ENCODE peak calls at places on chromosomes 2 and 18, in eight cellular contexts. One of them, this sample, is unnamed.

GRCh38 chr18:61742555-61743429 is 150.0 kb downstream of the RNF152 start:
- DNase-seq in stimulated activated effector memory CD8-positive, alpha-beta T cell treated with anti-CD3 and anti-CD28 coated beads, Interleukin-12 subunit alpha, Interleukin-12 subunit beta, amount 100 ng/mL, for 72 hours: no peak
- DNase-seq in activated T-cell treated with anti-CD3 and anti-CD28 coated beads, Interleukin-2, amount 50 U/mL, for 1 hour: no peak
- DNase-seq in hypothalamus: no peak
- DNase-seq in amygdala: no peak
- DNase-seq in stromal cell of bone marrow: no peak
- DNase-seq in astrocyte of the spinal cord: no peak
- DNase-seq in adrenal gland: peak
- DNase-seq in this sample: no peak

GRCh38 chr2:41241325-41242000 is 789.6 kb upstream of the SLC8A1 start:
- DNase-seq in amygdala: no peak
- DNase-seq in adrenal gland: no peak
- DNase-seq in astrocyte of the spinal cord: no peak
- DNase-seq in hypothalamus: no peak
- DNase-seq in activated T-cell treated with anti-CD3 and anti-CD28 coated beads, Interleukin-2, amount 50 U/mL, for 1 hour: no peak
- DNase-seq in stromal cell of bone marrow: no peak
- DNase-seq in stimulated activated effector memory CD8-positive, alpha-beta T cell treated with anti-CD3 and anti-CD28 coated beads, Interleukin-12 subunit alpha, Interleukin-12 subunit beta, amount 100 ng/mL, for 72 hours: no peak
- DNase-seq in this sample: no peak

GRCh38 chr18:31129398-31130115 is 27.3 kb upstream of the DSC2 start:
- DNase-seq in hypothalamus: no peak
- DNase-seq in activated T-cell treated with anti-CD3 and anti-CD28 coated beads, Interleukin-2, amount 50 U/mL, for 1 hour: no peak
- DNase-seq in amygdala: no peak
- DNase-seq in stromal cell of bone marrow: no peak
- DNase-seq in adrenal gland: no peak
- DNase-seq in stimulated activated effector memory CD8-positive, alpha-beta T cell treated with anti-CD3 and anti-CD28 coated beads, Interleukin-12 subunit alpha, Interleukin-12 subunit beta, amount 100 ng/mL, for 72 hours: no peak
- DNase-seq in astrocyte of the spinal cord: no peak
- DNase-seq in this sample: no peak

GRCh38 chr18:8706545-8706980 is 1.2 kb downstream of the MTCL1 start:
- DNase-seq in hypothalamus: no peak
- DNase-seq in activated T-cell treated with anti-CD3 and anti-CD28 coated beads, Interleukin-2, amount 50 U/mL, for 1 hour: peak
- DNase-seq in astrocyte of the spinal cord: peak
- DNase-seq in stimulated activated effector memory CD8-positive, alpha-beta T cell treated with anti-CD3 and anti-CD28 coated beads, Interleukin-12 subunit alpha, Interleukin-12 subunit beta, amount 100 ng/mL, for 72 hours: no peak
- DNase-seq in adrenal gland: no peak
- DNase-seq in stromal cell of bone marrow: no peak
- DNase-seq in amygdala: no peak
- DNase-seq in this sample: no peak

GRCh38 chr2:75647771-75648170 is 1.2 kb downstream of the MRPL19 start:
- DNase-seq in hypothalamus: no peak
- DNase-seq in stimulated activated effector memory CD8-positive, alpha-beta T cell treated with anti-CD3 and anti-CD28 coated beads, Interleukin-12 subunit alpha, Interleukin-12 subunit beta, amount 100 ng/mL, for 72 hours: no peak
- DNase-seq in stromal cell of bone marrow: no peak
- DNase-seq in adrenal gland: no peak
- DNase-seq in activated T-cell treated with anti-CD3 and anti-CD28 coated beads, Interleukin-2, amount 50 U/mL, for 1 hour: no peak
- DNase-seq in astrocyte of the spinal cord: no peak
- DNase-seq in amygdala: no peak
- DNase-seq in this sample: no peak

GRCh38 chr2:240628507-240629418 is 3.5 kb downstream of the GPR35 start:
- DNase-seq in stromal cell of bone marrow: no peak
- DNase-seq in amygdala: no peak
- DNase-seq in astrocyte of the spinal cord: no peak
- DNase-seq in adrenal gland: no peak
- DNase-seq in activated T-cell treated with anti-CD3 and anti-CD28 coated beads, Interleukin-2, amount 50 U/mL, for 1 hour: peak
- DNase-seq in stimulated activated effector memory CD8-positive, alpha-beta T cell treated with anti-CD3 and anti-CD28 coated beads, Interleukin-12 subunit alpha, Interleukin-12 subunit beta, amount 100 ng/mL, for 72 hours: no peak
- DNase-seq in hypothalamus: no peak
- DNase-seq in this sample: no peak

GRCh38 chr2:131009713-131010475 is 83.4 kb downstream of the FAM168B start:
- DNase-seq in stromal cell of bone marrow: no peak
- DNase-seq in amygdala: no peak
- DNase-seq in stimulated activated effector memory CD8-positive, alpha-beta T cell treated with anti-CD3 and anti-CD28 coated beads, Interleukin-12 subunit alpha, Interleukin-12 subunit beta, amount 100 ng/mL, for 72 hours: no peak
- DNase-seq in hypothalamus: no peak
- DNase-seq in astrocyte of the spinal cord: no peak
- DNase-seq in adrenal gland: no peak
- DNase-seq in activated T-cell treated with anti-CD3 and anti-CD28 coated beads, Interleukin-2, amount 50 U/mL, for 1 hour: no peak
- DNase-seq in this sample: no peak

GRCh38 chr2:62597323-62597722 is 91.3 kb upstream of the TMEM17 start:
- DNase-seq in activated T-cell treated with anti-CD3 and anti-CD28 coated beads, Interleukin-2, amount 50 U/mL, for 1 hour: no peak
- DNase-seq in hypothalamus: no peak
- DNase-seq in amygdala: no peak
- DNase-seq in astrocyte of the spinal cord: peak
- DNase-seq in stimulated activated effector memory CD8-positive, alpha-beta T cell treated with anti-CD3 and anti-CD28 coated beads, Interleukin-12 subunit alpha, Interleukin-12 subunit beta, amount 100 ng/mL, for 72 hours: no peak
- DNase-seq in stromal cell of bone marrow: no peak
- DNase-seq in adrenal gland: no peak
- DNase-seq in this sample: peak

GRCh38 chr2:134177351-134177931 is 76.4 kb upstream of the MGAT5 start:
- DNase-seq in amygdala: no peak
- DNase-seq in activated T-cell treated with anti-CD3 and anti-CD28 coated beads, Interleukin-2, amount 50 U/mL, for 1 hour: no peak
- DNase-seq in stromal cell of bone marrow: no peak
- DNase-seq in adrenal gland: peak
- DNase-seq in stimulated activated effector memory CD8-positive, alpha-beta T cell treated with anti-CD3 and anti-CD28 coated beads, Interleukin-12 subunit alpha, Interleukin-12 subunit beta, amount 100 ng/mL, for 72 hours: no peak
- DNase-seq in astrocyte of the spinal cord: peak
- DNase-seq in hypothalamus: no peak
- DNase-seq in this sample: no peak

GRCh38 chr2:219041252-219041651 is at the start of gene CFAP65:
- DNase-seq in adrenal gland: peak
- DNase-seq in hypothalamus: no peak
- DNase-seq in stromal cell of bone marrow: peak
- DNase-seq in astrocyte of the spinal cord: peak
- DNase-seq in activated T-cell treated with anti-CD3 and anti-CD28 coated beads, Interleukin-2, amount 50 U/mL, for 1 hour: no peak
- DNase-seq in stimulated activated effector memory CD8-positive, alpha-beta T cell treated with anti-CD3 and anti-CD28 coated beads, Interleukin-12 subunit alpha, Interleukin-12 subunit beta, amount 100 ng/mL, for 72 hours: no peak
- DNase-seq in amygdala: peak
- DNase-seq in this sample: peak

GRCh38 chr2:10709290-10709939 is 12.0 kb upstream of the ATP6V1C2 start:
- DNase-seq in activated T-cell treated with anti-CD3 and anti-CD28 coated beads, Interleukin-2, amount 50 U/mL, for 1 hour: no peak
- DNase-seq in stimulated activated effector memory CD8-positive, alpha-beta T cell treated with anti-CD3 and anti-CD28 coated beads, Interleukin-12 subunit alpha, Interleukin-12 subunit beta, amount 100 ng/mL, for 72 hours: no peak
- DNase-seq in amygdala: no peak
- DNase-seq in stromal cell of bone marrow: no peak
- DNase-seq in hypothalamus: no peak
- DNase-seq in astrocyte of the spinal cord: no peak
- DNase-seq in adrenal gland: no peak
- DNase-seq in this sample: no peak

GRCh38 chr2:239263937-239264837 is 136.6 kb downstream of the HDAC4 start:
- DNase-seq in adrenal gland: peak
- DNase-seq in amygdala: no peak
- DNase-seq in astrocyte of the spinal cord: peak
- DNase-seq in stimulated activated effector memory CD8-positive, alpha-beta T cell treated with anti-CD3 and anti-CD28 coated beads, Interleukin-12 subunit alpha, Interleukin-12 subunit beta, amount 100 ng/mL, for 72 hours: peak
- DNase-seq in activated T-cell treated with anti-CD3 and anti-CD28 coated beads, Interleukin-2, amount 50 U/mL, for 1 hour: peak
- DNase-seq in stromal cell of bone marrow: no peak
- DNase-seq in hypothalamus: no peak
- DNase-seq in this sample: no peak

GRCh38 chr2:209426432-209426831 is 2.6 kb downstream of the MAP2 start:
- DNase-seq in hypothalamus: no peak
- DNase-seq in stromal cell of bone marrow: no peak
- DNase-seq in amygdala: no peak
- DNase-seq in adrenal gland: no peak
- DNase-seq in stimulated activated effector memory CD8-positive, alpha-beta T cell treated with anti-CD3 and anti-CD28 coated beads, Interleukin-12 subunit alpha, Interleukin-12 subunit beta, amount 100 ng/mL, for 72 hours: no peak
- DNase-seq in activated T-cell treated with anti-CD3 and anti-CD28 coated beads, Interleukin-2, amount 50 U/mL, for 1 hour: no peak
- DNase-seq in astrocyte of the spinal cord: peak
- DNase-seq in this sample: no peak

GRCh38 chr2:227608469-227609338 is 5.9 kb downstream of the SCYGR3 start:
- DNase-seq in stromal cell of bone marrow: no peak
- DNase-seq in amygdala: no peak
- DNase-seq in adrenal gland: no peak
- DNase-seq in stimulated activated effector memory CD8-positive, alpha-beta T cell treated with anti-CD3 and anti-CD28 coated beads, Interleukin-12 subunit alpha, Interleukin-12 subunit beta, amount 100 ng/mL, for 72 hours: no peak
- DNase-seq in hypothalamus: no peak
- DNase-seq in astrocyte of the spinal cord: no peak
- DNase-seq in activated T-cell treated with anti-CD3 and anti-CD28 coated beads, Interleukin-2, amount 50 U/mL, for 1 hour: peak
- DNase-seq in this sample: no peak

GRCh38 chr18:53950545-53950944 is 273.9 kb downstream of the MBD2 start:
- DNase-seq in stimulated activated effector memory CD8-positive, alpha-beta T cell treated with anti-CD3 and anti-CD28 coated beads, Interleukin-12 subunit alpha, Interleukin-12 subunit beta, amount 100 ng/mL, for 72 hours: no peak
- DNase-seq in stromal cell of bone marrow: no peak
- DNase-seq in amygdala: no peak
- DNase-seq in activated T-cell treated with anti-CD3 and anti-CD28 coated beads, Interleukin-2, amount 50 U/mL, for 1 hour: no peak
- DNase-seq in astrocyte of the spinal cord: no peak
- DNase-seq in adrenal gland: no peak
- DNase-seq in hypothalamus: no peak
- DNase-seq in this sample: no peak

GRCh38 chr2:108418416-108418815 is 30.6 kb upstream of the GCC2 start:
- DNase-seq in stromal cell of bone marrow: no peak
- DNase-seq in activated T-cell treated with anti-CD3 and anti-CD28 coated beads, Interleukin-2, amount 50 U/mL, for 1 hour: no peak
- DNase-seq in amygdala: no peak
- DNase-seq in adrenal gland: no peak
- DNase-seq in stimulated activated effector memory CD8-positive, alpha-beta T cell treated with anti-CD3 and anti-CD28 coated beads, Interleukin-12 subunit alpha, Interleukin-12 subunit beta, amount 100 ng/mL, for 72 hours: no peak
- DNase-seq in astrocyte of the spinal cord: no peak
- DNase-seq in hypothalamus: no peak
- DNase-seq in this sample: no peak

GRCh38 chr2:128363991-128364390 is 45.3 kb upstream of the HS6ST1 start:
- DNase-seq in activated T-cell treated with anti-CD3 and anti-CD28 coated beads, Interleukin-2, amount 50 U/mL, for 1 hour: no peak
- DNase-seq in stromal cell of bone marrow: no peak
- DNase-seq in stimulated activated effector memory CD8-positive, alpha-beta T cell treated with anti-CD3 and anti-CD28 coated beads, Interleukin-12 subunit alpha, Interleukin-12 subunit beta, amount 100 ng/mL, for 72 hours: no peak
- DNase-seq in amygdala: no peak
- DNase-seq in astrocyte of the spinal cord: no peak
- DNase-seq in adrenal gland: no peak
- DNase-seq in hypothalamus: no peak
- DNase-seq in this sample: no peak

GRCh38 chr2:46135936-46136335 is 161.3 kb upstream of the EPAS1 start:
- DNase-seq in amygdala: no peak
- DNase-seq in stromal cell of bone marrow: no peak
- DNase-seq in adrenal gland: peak
- DNase-seq in hypothalamus: no peak
- DNase-seq in astrocyte of the spinal cord: peak
- DNase-seq in activated T-cell treated with anti-CD3 and anti-CD28 coated beads, Interleukin-2, amount 50 U/mL, for 1 hour: no peak
- DNase-seq in stimulated activated effector memory CD8-positive, alpha-beta T cell treated with anti-CD3 and anti-CD28 coated beads, Interleukin-12 subunit alpha, Interleukin-12 subunit beta, amount 100 ng/mL, for 72 hours: no peak
- DNase-seq in this sample: no peak

GRCh38 chr2:48589170-48589767 is 28.4 kb upstream of the GTF2A1L start:
- DNase-seq in adrenal gland: peak
- DNase-seq in amygdala: no peak
- DNase-seq in stimulated activated effector memory CD8-positive, alpha-beta T cell treated with anti-CD3 and anti-CD28 coated beads, Interleukin-12 subunit alpha, Interleukin-12 subunit beta, amount 100 ng/mL, for 72 hours: no peak
- DNase-seq in hypothalamus: no peak
- DNase-seq in astrocyte of the spinal cord: peak
- DNase-seq in stromal cell of bone marrow: peak
- DNase-seq in activated T-cell treated with anti-CD3 and anti-CD28 coated beads, Interleukin-2, amount 50 U/mL, for 1 hour: no peak
- DNase-seq in this sample: no peak

GRCh38 chr2:135245055-135245454 is 193.0 kb downstream of the RAB3GAP1 start:
- DNase-seq in stimulated activated effector memory CD8-positive, alpha-beta T cell treated with anti-CD3 and anti-CD28 coated beads, Interleukin-12 subunit alpha, Interleukin-12 subunit beta, amount 100 ng/mL, for 72 hours: no peak
- DNase-seq in astrocyte of the spinal cord: peak
- DNase-seq in amygdala: no peak
- DNase-seq in stromal cell of bone marrow: no peak
- DNase-seq in adrenal gland: no peak
- DNase-seq in hypothalamus: no peak
- DNase-seq in activated T-cell treated with anti-CD3 and anti-CD28 coated beads, Interleukin-2, amount 50 U/mL, for 1 hour: no peak
- DNase-seq in this sample: peak

GRCh38 chr2:218405365-218406208 is 5.9 kb downstream of the CTDSP1 start:
- DNase-seq in hypothalamus: no peak
- DNase-seq in amygdala: no peak
- DNase-seq in astrocyte of the spinal cord: no peak
- DNase-seq in stimulated activated effector memory CD8-positive, alpha-beta T cell treated with anti-CD3 and anti-CD28 coated beads, Interleukin-12 subunit alpha, Interleukin-12 subunit beta, amount 100 ng/mL, for 72 hours: peak
- DNase-seq in adrenal gland: peak
- DNase-seq in stromal cell of bone marrow: no peak
- DNase-seq in activated T-cell treated with anti-CD3 and anti-CD28 coated beads, Interleukin-2, amount 50 U/mL, for 1 hour: peak
- DNase-seq in this sample: no peak

GRCh38 chr18:7684966-7685365 is 117.8 kb downstream of the PTPRM start:
- DNase-seq in astrocyte of the spinal cord: no peak
- DNase-seq in adrenal gland: no peak
- DNase-seq in activated T-cell treated with anti-CD3 and anti-CD28 coated beads, Interleukin-2, amount 50 U/mL, for 1 hour: no peak
- DNase-seq in amygdala: no peak
- DNase-seq in stromal cell of bone marrow: no peak
- DNase-seq in stimulated activated effector memory CD8-positive, alpha-beta T cell treated with anti-CD3 and anti-CD28 coated beads, Interleukin-12 subunit alpha, Interleukin-12 subunit beta, amount 100 ng/mL, for 72 hours: no peak
- DNase-seq in hypothalamus: no peak
- DNase-seq in this sample: no peak

GRCh38 chr2:205405194-205405593 is 277.1 kb upstream of the NRP2 start:
- DNase-seq in activated T-cell treated with anti-CD3 and anti-CD28 coated beads, Interleukin-2, amount 50 U/mL, for 1 hour: no peak
- DNase-seq in stimulated activated effector memory CD8-positive, alpha-beta T cell treated with anti-CD3 and anti-CD28 coated beads, Interleukin-12 subunit alpha, Interleukin-12 subunit beta, amount 100 ng/mL, for 72 hours: no peak
- DNase-seq in hypothalamus: no peak
- DNase-seq in amygdala: no peak
- DNase-seq in stromal cell of bone marrow: no peak
- DNase-seq in astrocyte of the spinal cord: peak
- DNase-seq in adrenal gland: no peak
- DNase-seq in this sample: no peak

GRCh38 chr2:73985318-73986084 is 791 bp downstream of the TET3 start:
- DNase-seq in stimulated activated effector memory CD8-positive, alpha-beta T cell treated with anti-CD3 and anti-CD28 coated beads, Interleukin-12 subunit alpha, Interleukin-12 subunit beta, amount 100 ng/mL, for 72 hours: peak
- DNase-seq in activated T-cell treated with anti-CD3 and anti-CD28 coated beads, Interleukin-2, amount 50 U/mL, for 1 hour: peak
- DNase-seq in amygdala: peak
- DNase-seq in adrenal gland: peak
- DNase-seq in astrocyte of the spinal cord: no peak
- DNase-seq in hypothalamus: no peak
- DNase-seq in stromal cell of bone marrow: no peak
- DNase-seq in this sample: no peak

GRCh38 chr18:48790226-48790863 is 160.4 kb downstream of the SMAD7 start:
- DNase-seq in activated T-cell treated with anti-CD3 and anti-CD28 coated beads, Interleukin-2, amount 50 U/mL, for 1 hour: no peak
- DNase-seq in hypothalamus: no peak
- DNase-seq in amygdala: no peak
- DNase-seq in adrenal gland: peak
- DNase-seq in stromal cell of bone marrow: no peak
- DNase-seq in stimulated activated effector memory CD8-positive, alpha-beta T cell treated with anti-CD3 and anti-CD28 coated beads, Interleukin-12 subunit alpha, Interleukin-12 subunit beta, amount 100 ng/mL, for 72 hours: no peak
- DNase-seq in astrocyte of the spinal cord: peak
- DNase-seq in this sample: no peak

GRCh38 chr2:26299488-26300092 is 46.4 kb upstream of the SELENOI start:
- DNase-seq in adrenal gland: peak
- DNase-seq in activated T-cell treated with anti-CD3 and anti-CD28 coated beads, Interleukin-2, amount 50 U/mL, for 1 hour: no peak
- DNase-seq in astrocyte of the spinal cord: peak
- DNase-seq in stimulated activated effector memory CD8-positive, alpha-beta T cell treated with anti-CD3 and anti-CD28 coated beads, Interleukin-12 subunit alpha, Interleukin-12 subunit beta, amount 100 ng/mL, for 72 hours: no peak
- DNase-seq in hypothalamus: no peak
- DNase-seq in amygdala: no peak
- DNase-seq in stromal cell of bone marrow: peak
- DNase-seq in this sample: no peak

GRCh38 chr2:28453396-28453795 is 42.5 kb upstream of the PLB1 start:
- DNase-seq in stromal cell of bone marrow: no peak
- DNase-seq in stimulated activated effector memory CD8-positive, alpha-beta T cell treated with anti-CD3 and anti-CD28 coated beads, Interleukin-12 subunit alpha, Interleukin-12 subunit beta, amount 100 ng/mL, for 72 hours: no peak
- DNase-seq in hypothalamus: no peak
- DNase-seq in activated T-cell treated with anti-CD3 and anti-CD28 coated beads, Interleukin-2, amount 50 U/mL, for 1 hour: no peak
- DNase-seq in astrocyte of the spinal cord: no peak
- DNase-seq in amygdala: no peak
- DNase-seq in adrenal gland: no peak
- DNase-seq in this sample: no peak

GRCh38 chr2:37881397-37881796 is 43.7 kb upstream of the RMDN2 start:
- DNase-seq in adrenal gland: no peak
- DNase-seq in amygdala: no peak
- DNase-seq in hypothalamus: no peak
- DNase-seq in astrocyte of the spinal cord: no peak
- DNase-seq in activated T-cell treated with anti-CD3 and anti-CD28 coated beads, Interleukin-2, amount 50 U/mL, for 1 hour: no peak
- DNase-seq in stimulated activated effector memory CD8-positive, alpha-beta T cell treated with anti-CD3 and anti-CD28 coated beads, Interleukin-12 subunit alpha, Interleukin-12 subunit beta, amount 100 ng/mL, for 72 hours: no peak
- DNase-seq in stromal cell of bone marrow: no peak
- DNase-seq in this sample: no peak

GRCh38 chr2:239249781-239250180 is 151.0 kb downstream of the HDAC4 start:
- DNase-seq in stimulated activated effector memory CD8-positive, alpha-beta T cell treated with anti-CD3 and anti-CD28 coated beads, Interleukin-12 subunit alpha, Interleukin-12 subunit beta, amount 100 ng/mL, for 72 hours: no peak
- DNase-seq in adrenal gland: peak
- DNase-seq in stromal cell of bone marrow: no peak
- DNase-seq in hypothalamus: no peak
- DNase-seq in astrocyte of the spinal cord: peak
- DNase-seq in activated T-cell treated with anti-CD3 and anti-CD28 coated beads, Interleukin-2, amount 50 U/mL, for 1 hour: no peak
- DNase-seq in amygdala: no peak
- DNase-seq in this sample: peak

GRCh38 chr2:127084611-127085031 is 22.3 kb downstream of the BIN1 start:
- DNase-seq in amygdala: no peak
- DNase-seq in stromal cell of bone marrow: no peak
- DNase-seq in activated T-cell treated with anti-CD3 and anti-CD28 coated beads, Interleukin-2, amount 50 U/mL, for 1 hour: peak
- DNase-seq in stimulated activated effector memory CD8-positive, alpha-beta T cell treated with anti-CD3 and anti-CD28 coated beads, Interleukin-12 subunit alpha, Interleukin-12 subunit beta, amount 100 ng/mL, for 72 hours: peak
- DNase-seq in astrocyte of the spinal cord: peak
- DNase-seq in adrenal gland: peak
- DNase-seq in hypothalamus: no peak
- DNase-seq in this sample: no peak

GRCh38 chr2:97905294-97905693 is 90.5 kb downstream of the TMEM131 start:
- DNase-seq in stromal cell of bone marrow: no peak
- DNase-seq in stimulated activated effector memory CD8-positive, alpha-beta T cell treated with anti-CD3 and anti-CD28 coated beads, Interleukin-12 subunit alpha, Interleukin-12 subunit beta, amount 100 ng/mL, for 72 hours: no peak
- DNase-seq in astrocyte of the spinal cord: no peak
- DNase-seq in hypothalamus: no peak
- DNase-seq in amygdala: no peak
- DNase-seq in activated T-cell treated with anti-CD3 and anti-CD28 coated beads, Interleukin-2, amount 50 U/mL, for 1 hour: no peak
- DNase-seq in adrenal gland: no peak
- DNase-seq in this sample: no peak

GRCh38 chr18:12944724-12945123 is 3.1 kb upstream of the SEH1L start:
- DNase-seq in astrocyte of the spinal cord: peak
- DNase-seq in hypothalamus: no peak
- DNase-seq in activated T-cell treated with anti-CD3 and anti-CD28 coated beads, Interleukin-2, amount 50 U/mL, for 1 hour: no peak
- DNase-seq in amygdala: no peak
- DNase-seq in stromal cell of bone marrow: peak
- DNase-seq in stimulated activated effector memory CD8-positive, alpha-beta T cell treated with anti-CD3 and anti-CD28 coated beads, Interleukin-12 subunit alpha, Interleukin-12 subunit beta, amount 100 ng/mL, for 72 hours: no peak
- DNase-seq in adrenal gland: peak
- DNase-seq in this sample: no peak

GRCh38 chr18:77857926-77858325 is 608.3 kb downstream of the GALR1 start:
- DNase-seq in stimulated activated effector memory CD8-positive, alpha-beta T cell treated with anti-CD3 and anti-CD28 coated beads, Interleukin-12 subunit alpha, Interleukin-12 subunit beta, amount 100 ng/mL, for 72 hours: no peak
- DNase-seq in amygdala: no peak
- DNase-seq in activated T-cell treated with anti-CD3 and anti-CD28 coated beads, Interleukin-2, amount 50 U/mL, for 1 hour: no peak
- DNase-seq in hypothalamus: no peak
- DNase-seq in adrenal gland: no peak
- DNase-seq in stromal cell of bone marrow: no peak
- DNase-seq in astrocyte of the spinal cord: no peak
- DNase-seq in this sample: no peak

GRCh38 chr2:218998414-218999002 is 5.3 kb upstream of the CRYBA2 start:
- DNase-seq in stimulated activated effector memory CD8-positive, alpha-beta T cell treated with anti-CD3 and anti-CD28 coated beads, Interleukin-12 subunit alpha, Interleukin-12 subunit beta, amount 100 ng/mL, for 72 hours: no peak
- DNase-seq in hypothalamus: no peak
- DNase-seq in astrocyte of the spinal cord: no peak
- DNase-seq in stromal cell of bone marrow: no peak
- DNase-seq in activated T-cell treated with anti-CD3 and anti-CD28 coated beads, Interleukin-2, amount 50 U/mL, for 1 hour: no peak
- DNase-seq in adrenal gland: no peak
- DNase-seq in amygdala: no peak
- DNase-seq in this sample: no peak